ENCODE peak calls at places on chromosomes 11 and 22, in six cellular contexts. Z, X, J, T, E and U are unnamed samples.
A peak's percentile ranks its signal among the peaks of the same experiment; 100 is the strongest.

GRCh38 chr11:118126082-118126838 is 26.4 kb downstream of the SCN4B start:
- DNase-seq in Z (no peak), X (no peak), J (no peak), T (no peak), E (no peak), U (no peak)

GRCh38 chr22:27461470-27461869 is 340.1 kb downstream of the MN1 start:
- DNase-seq in Z (no peak), X (no peak), J (peak; percentile 86), T (no peak), E (no peak), U (no peak)

GRCh38 chr22:35614404-35614803 is 2.7 kb downstream of the MB start:
- DNase-seq in Z (no peak), X (no peak), J (no peak), T (no peak), E (no peak), U (no peak)

GRCh38 chr11:91947215-91947614 is 277.4 kb upstream of the FAT3 start:
- DNase-seq in Z (peak; percentile 81), X (peak; percentile 65), J (peak; percentile 3), T (no peak), E (no peak), U (no peak)

GRCh38 chr11:67592880-67593624 is 9.4 kb downstream of the GSTP1 start:
- DNase-seq in Z (no peak), X (no peak), J (no peak), T (no peak), E (no peak), U (no peak)

GRCh38 chr11:93468286-93468685 is 74.9 kb downstream of the SMCO4 start:
- DNase-seq in Z (no peak), X (no peak), J (no peak), T (no peak), E (no peak), U (no peak)

GRCh38 chr22:21866821-21867527 is 471 bp downstream of the MAPK1 start:
- DNase-seq in Z (peak; percentile 54), X (peak; percentile 71), J (peak; percentile 16), T (no peak), E (peak; percentile 11), U (no peak)

GRCh38 chr22:28742562-28742962 is 723 bp downstream of the HSCB start:
- DNase-seq in Z (no peak), X (no peak), J (no peak), T (no peak), E (no peak), U (no peak)

GRCh38 chr22:45317551-45318167 is 7.9 kb downstream of the FAM118A start:
- DNase-seq in Z (peak; percentile 50), X (peak; percentile 96), J (peak; percentile 32), T (peak; percentile 85), E (peak; percentile 64), U (peak; percentile 37)

GRCh38 chr11:62124186-62125113 is 639 bp downstream of the INCENP start:
- DNase-seq in Z (peak; percentile 35), X (peak; percentile 73), J (peak; percentile 33), T (no peak), E (peak; percentile 28), U (no peak)

GRCh38 chr11:113176971-113177370 is 137.4 kb upstream of the TTC12 start:
- DNase-seq in Z (no peak), X (no peak), J (peak; percentile 64), T (no peak), E (no peak), U (no peak)

GRCh38 chr11:69981119-69981770 is 96.9 kb upstream of the ANO1 start:
- DNase-seq in Z (no peak), X (no peak), J (no peak), T (no peak), E (no peak), U (no peak)

GRCh38 chr11:114257621-114258558 is 38.3 kb upstream of the NNMT start:
- DNase-seq in Z (no peak), X (peak; percentile 86), J (no peak), T (peak; percentile 80), E (peak; percentile 53), U (no peak)

GRCh38 chr11:111361082-111361801 is 17.8 kb downstream of the POU2AF1 start:
- DNase-seq in Z (no peak), X (no peak), J (no peak), T (no peak), E (no peak), U (no peak)

GRCh38 chr11:71118671-71119250 is 133.6 kb downstream of the SHANK2 start:
- DNase-seq in Z (no peak), X (no peak), J (no peak), T (no peak), E (no peak), U (no peak)

GRCh38 chr22:21972293-21972779 is 10.3 kb downstream of the TOP3B start:
- DNase-seq in Z (peak; percentile 50), X (no peak), J (peak; percentile 31), T (no peak), E (no peak), U (no peak)

GRCh38 chr11:100855466-100856067 is 168.5 kb downstream of the ARHGAP42 start:
- DNase-seq in Z (peak; percentile 85), X (no peak), J (no peak), T (no peak), E (no peak), U (no peak)

GRCh38 chr11:94623120-94623735 is 56.1 kb downstream of the PIWIL4 start:
- DNase-seq in Z (peak; percentile 90), X (no peak), J (peak; percentile 65), T (no peak), E (peak; percentile 77), U (no peak)

GRCh38 chr11:8942518-8943066 is at the start of gene ASCL3:
- DNase-seq in Z (no peak), X (no peak), J (no peak), T (no peak), E (no peak), U (no peak)

GRCh38 chr22:38298312-38299000 is 18.8 kb downstream of the CSNK1E start:
- DNase-seq in Z (no peak), X (no peak), J (peak; percentile 97), T (no peak), E (no peak), U (no peak)

GRCh38 chr22:44020981-44021380 is 3.1 kb upstream of the PARVB start:
- DNase-seq in Z (no peak), X (no peak), J (no peak), T (no peak), E (no peak), U (no peak)

GRCh38 chr11:57480409-57481137 is 20.2 kb downstream of the RTN4RL2 start:
- DNase-seq in Z (peak; percentile 87), X (peak; percentile 79), J (peak; percentile 29), T (no peak), E (peak; percentile 67), U (peak; percentile 76)

GRCh38 chr11:129723146-129723963 is 92.3 kb upstream of the TMEM45B start:
- DNase-seq in Z (no peak), X (no peak), J (no peak), T (no peak), E (no peak), U (no peak)

DNA sequence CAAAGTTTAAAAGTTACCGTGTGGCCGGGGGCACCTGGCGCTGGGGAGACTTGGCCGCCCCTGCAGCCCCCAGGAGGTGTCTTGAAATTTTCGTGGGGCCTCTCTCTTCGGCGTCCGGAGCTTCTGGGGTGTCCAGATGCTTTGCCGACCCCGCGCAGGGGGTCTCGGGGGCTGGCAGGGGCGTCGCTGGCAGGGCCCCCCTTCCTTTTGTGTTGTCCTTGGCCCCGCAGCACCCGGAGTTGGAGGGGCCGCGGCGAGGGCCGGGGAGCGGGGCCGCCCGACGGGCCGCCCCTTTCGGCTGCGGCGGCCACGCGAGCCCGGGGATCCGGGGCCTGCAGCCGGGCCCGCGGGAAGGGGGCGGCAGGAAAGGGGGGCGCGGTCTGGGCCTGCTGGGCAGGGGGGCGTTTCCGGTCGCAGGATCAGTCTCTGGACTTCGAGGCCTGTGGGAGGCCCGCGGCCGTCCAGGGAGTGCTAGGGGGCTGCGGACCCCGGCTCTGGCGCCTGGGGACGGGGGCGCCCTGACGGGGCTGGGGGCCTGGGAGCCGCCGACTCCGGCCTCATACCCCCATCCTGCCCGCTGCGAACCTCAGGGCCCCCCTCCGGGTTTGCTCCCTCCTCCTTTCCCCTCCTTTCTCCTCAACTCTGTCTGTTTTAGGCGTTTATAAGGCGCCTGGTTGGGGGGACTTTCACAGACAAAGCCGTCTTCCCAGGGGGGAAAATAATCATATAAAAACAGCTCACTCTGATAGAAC is 867 bp downstream of the ZC3H7B start:
- DNase-seq in Z (peak; percentile 45), X (no peak), J (no peak), T (no peak), E (no peak), U (no peak)
- H3K27ac ChIP-seq in Z (peak overlapping the region; percentile 97), X (peak overlapping the region; percentile 80), J (peak overlapping the region; percentile 60), T (peak overlapping the region; percentile 88), E (peak overlapping the region; percentile 87), U (peak overlapping the region; percentile 78)

DNA sequence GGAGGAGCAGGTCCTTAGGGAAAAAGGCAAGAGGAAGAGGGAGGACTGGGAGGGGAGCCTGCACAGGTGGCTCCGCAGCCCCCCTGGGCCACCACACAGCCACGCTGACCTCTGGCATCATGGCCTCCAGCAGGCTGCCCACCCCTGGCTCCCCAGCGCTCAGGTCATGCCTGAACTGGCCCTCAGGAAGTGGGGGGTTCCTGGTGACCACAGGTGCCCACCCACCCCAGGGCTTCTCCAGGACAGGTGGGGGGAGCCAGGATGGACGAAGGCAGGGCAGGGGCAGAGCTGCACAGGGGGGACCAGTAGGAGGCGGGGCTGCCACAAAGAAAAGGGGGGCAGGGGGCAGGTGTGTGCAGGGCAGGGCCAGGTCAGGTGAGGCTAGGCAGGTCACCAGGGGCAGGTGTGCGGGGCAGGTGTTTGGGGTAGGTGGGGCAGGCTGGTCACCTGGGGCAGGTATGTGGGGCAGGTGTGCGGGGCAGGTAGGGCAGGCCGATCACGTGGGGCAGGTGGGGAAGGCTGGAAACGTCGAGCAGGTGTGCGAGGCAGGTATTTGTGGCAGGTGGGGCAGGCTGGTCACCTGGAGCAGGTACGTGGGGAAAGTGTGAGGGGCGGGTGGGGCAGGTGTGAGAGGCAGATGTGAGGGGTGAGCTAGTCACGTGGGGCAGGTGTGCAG is 997 bp downstream of the DEAF1 start:
- DNase-seq in Z (no peak), X (no peak), J (no peak), T (no peak), E (no peak), U (no peak)
- H3K4me3 ChIP-seq in Z (peak overlapping the region; percentile 95), X (peak overlapping the region; percentile 94), J (peak overlapping the region; percentile 77), T (peak overlapping the region; percentile 92), E (peak overlapping the region; percentile 92), U (peak overlapping the region; percentile 90)

DNA sequence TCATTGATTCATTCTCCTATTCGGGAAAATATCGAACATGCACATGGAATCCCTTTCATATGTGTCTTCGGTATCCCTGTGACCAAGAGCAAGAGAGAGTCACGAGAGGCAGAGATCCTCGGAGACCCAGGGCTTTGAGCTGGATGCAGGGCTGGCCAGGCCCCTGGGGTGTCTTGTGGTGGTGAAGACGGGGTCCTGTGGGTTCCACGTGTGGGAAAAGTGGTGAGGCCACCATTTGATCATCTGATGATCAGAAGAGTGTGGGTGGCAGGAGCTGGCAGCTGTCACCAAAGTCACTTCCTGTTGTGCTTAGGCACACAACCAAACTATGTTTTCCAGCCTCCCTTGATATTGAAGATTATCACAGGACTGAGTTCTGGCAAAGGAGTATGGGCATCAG is 94.0 kb downstream of the BRD1 start:
- DNase-seq in Z (no peak), X (no peak), J (no peak), T (no peak), E (no peak), U (no peak)
- TF ChIP-seq CTCF in Z (no peak), X (no peak), J (no peak), T (no peak), E (no peak), U (no peak)

DNA sequence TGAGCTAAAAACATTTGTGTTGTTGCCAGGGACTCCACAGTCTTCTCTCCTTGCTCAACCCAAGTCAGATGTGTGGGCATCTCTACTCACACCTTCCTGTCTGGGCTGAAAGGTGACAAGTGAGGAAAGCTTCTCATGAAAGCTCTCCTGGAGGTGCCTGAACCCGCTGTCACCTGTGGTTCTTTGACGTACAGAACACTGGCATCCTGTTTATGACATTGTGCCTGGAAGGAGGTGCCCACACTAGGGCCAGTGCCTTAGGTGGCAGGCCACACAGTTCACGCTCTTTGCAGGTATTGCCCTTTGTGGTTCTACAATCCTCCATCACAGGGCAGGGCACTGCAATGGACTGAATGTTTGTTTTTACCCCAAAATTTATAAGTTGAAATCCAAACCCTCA is 108.5 kb downstream of the CD44 start:
- DNase-seq in Z (no peak), X (no peak), J (no peak), T (no peak), E (no peak), U (no peak)
- H3K27ac ChIP-seq in Z (no peak overlapping the region), X (peak overlapping the region; percentile 68), J (no peak overlapping the region), T (peak overlapping the region; percentile 81), E (no peak overlapping the region), U (no peak overlapping the region)